ENCODE peak calls at places on chromosomes 2 and 18, in five cellular contexts. U is CD8-positive, alpha-beta T cell; N is H1; V is Panc1; D is lower lobe of right lung. Q is an unnamed sample.
A peak's percentile ranks its signal among the peaks of the same experiment; 100 is the strongest.

GRCh38 chr18:36114738-36115137 is 14.4 kb downstream of the SLC39A6 start:
- DNase-seq in U (no peak), N (no peak), V (no peak), D (no peak), Q (no peak)

GRCh38 chr2:96800762-96801463 is 15.2 kb upstream of the CNNM3 start:
- DNase-seq in U (peak; percentile 71), N (peak; percentile 89), V (no peak), D (peak; percentile 82), Q (peak; percentile 63)

GRCh38 chr2:45964226-45964841 is 312.9 kb downstream of the PRKCE start:
- DNase-seq in U (no peak), N (no peak), V (peak; percentile 97), D (peak; percentile 63), Q (no peak)

GRCh38 chr2:127673304-127674069 is 1.8 kb downstream of the LIMS2 start:
- DNase-seq in U (no peak), N (peak; percentile 46), V (no peak), D (no peak), Q (no peak)

GRCh38 chr2:39981877-39982276 is 202.8 kb upstream of the THUMPD2 start:
- DNase-seq in U (no peak), N (no peak), V (no peak), D (no peak), Q (no peak)

GRCh38 chr2:73262108-73262651 is 22.1 kb downstream of the FBXO41 start:
- DNase-seq in U (no peak), N (no peak), V (no peak), D (no peak), Q (no peak)

GRCh38 chr2:163077241-163077640 is 238.7 kb upstream of the KCNH7 start:
- DNase-seq in U (no peak), N (no peak), V (no peak), D (no peak), Q (no peak)

GRCh38 chr2:172985139-172985874 is 90.3 kb upstream of the MAP3K20 start:
- DNase-seq in U (no peak), N (no peak), V (no peak), D (peak; percentile 67), Q (no peak)

GRCh38 chr2:233096006-233096405 is 35.9 kb downstream of the INPP5D start:
- DNase-seq in U (no peak), N (no peak), V (no peak), D (no peak), Q (no peak)

GRCh38 chr2:203673933-203674332 is 32.5 kb upstream of the CD28 start:
- DNase-seq in U (no peak), N (no peak), V (no peak), D (no peak), Q (no peak)

GRCh38 chr2:238106698-238107524 is 6.8 kb downstream of the ESPNL start:
- DNase-seq in U (no peak), N (peak; percentile 75), V (no peak), D (peak; percentile 47), Q (no peak)

GRCh38 chr2:71631411-71631931 is 178.1 kb downstream of the DYSF start:
- DNase-seq in U (no peak), N (no peak), V (no peak), D (no peak), Q (no peak)

GRCh38 chr2:86002375-86002774 is 103.3 kb downstream of the POLR1A start:
- DNase-seq in U (no peak), N (no peak), V (no peak), D (no peak), Q (no peak)

GRCh38 chr2:33134086-33134763 is 187.5 kb downstream of the LTBP1 start:
- DNase-seq in U (no peak), N (no peak), V (peak; percentile 85), D (no peak), Q (no peak)

GRCh38 chr2:189411860-189412259 is 29.4 kb upstream of the WDR75 start:
- DNase-seq in U (no peak), N (no peak), V (no peak), D (no peak), Q (no peak)

GRCh38 chr2:25851740-25852503 is 26.4 kb downstream of the ASXL2 start:
- DNase-seq in U (peak; percentile 24), N (no peak), V (peak; percentile 81), D (no peak), Q (no peak)

GRCh38 chr18:77065221-77065981 is 67.2 kb downstream of the MBP start:
- DNase-seq in U (peak; percentile 53), N (no peak), V (peak; percentile 93), D (peak; percentile 86), Q (no peak)

GRCh38 chr2:82998770-82999169 is 1460.3 kb downstream of the SUCLG1 start:
- DNase-seq in U (no peak), N (no peak), V (no peak), D (no peak), Q (no peak)

GRCh38 chr2:24122356-24123211 is 550 bp downstream of the PFN4 start:
- DNase-seq in U (no peak), N (no peak), V (no peak), D (no peak), Q (no peak)

GRCh38 chr2:158099716-158100115 is 2.0 kb upstream of the UPP2 start:
- DNase-seq in U (no peak), N (no peak), V (no peak), D (no peak), Q (no peak)

GRCh38 chr2:218877331-218877730 is 3.3 kb upstream of the WNT10A start:
- DNase-seq in U (no peak), N (no peak), V (no peak), D (no peak), Q (no peak)

GRCh38 chr2:218878941-218879761 is 1.5 kb upstream of the WNT10A start:
- DNase-seq in U (no peak), N (no peak), V (no peak), D (no peak), Q (no peak)

GRCh38 chr2:218878486-218878885 is 2.2 kb upstream of the WNT10A start:
- DNase-seq in U (no peak), N (no peak), V (no peak), D (no peak), Q (no peak)

GRCh38 chr2:218876562-218877219 is 4.0 kb upstream of the WNT10A start:
- DNase-seq in U (peak; percentile 78), N (peak; percentile 90), V (peak; percentile 70), D (no peak), Q (no peak)

DNA sequence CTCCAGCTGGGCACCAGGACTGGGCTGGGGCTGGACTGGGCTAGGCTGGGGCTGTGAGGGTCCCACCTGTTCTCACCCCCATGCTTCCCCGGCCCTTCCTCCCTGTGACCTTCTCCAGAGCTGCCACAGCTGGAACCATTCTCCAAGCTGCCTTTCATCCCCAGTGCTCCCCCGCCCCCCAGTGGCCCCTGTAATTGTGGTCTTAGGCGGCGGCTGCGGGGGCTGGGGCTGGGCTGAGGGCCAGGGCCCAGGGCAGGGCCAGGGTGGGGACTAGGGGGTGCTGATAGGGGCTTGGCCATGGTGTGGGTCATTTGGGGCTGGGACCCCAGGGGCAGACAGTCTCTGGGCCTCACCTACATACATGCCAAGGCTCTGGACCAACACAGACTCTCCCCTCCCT is 2.8 kb upstream of the WNT10A start:
- DNase-seq in U (no peak), N (no peak), V (no peak), D (no peak), Q (no peak)
- H3K4me1 ChIP-seq in U (peaks cover 58% of the 10 kb centered on the region), N (peaks cover 19% of the 10 kb centered on the region), V (peaks cover 28% of the 10 kb centered on the region), D (peaks cover 22% of the 10 kb centered on the region), Q (peaks cover 9% of the 10 kb centered on the region)

GRCh38 chr2:70090706-70091334 is 3.5 kb downstream of the PCBP1 start:
- DNase-seq in U (no peak), N (no peak), V (no peak), D (no peak), Q (no peak)
- H3K4me3 ChIP-seq in U (no peak overlapping the region), N (no peak overlapping the region), V (no peak overlapping the region), D (no peak overlapping the region), Q (no peak overlapping the region)

GRCh38 chr2:136637402-136637801 is 127.9 kb upstream of the THSD7B start:
- DNase-seq in U (no peak), N (no peak), V (no peak), D (no peak), Q (no peak)
- H3K36me3 ChIP-seq in U (no peaks in the 10 kb centered on the region), N (no peaks in the 10 kb centered on the region), V (no peaks in the 10 kb centered on the region), D (no peaks in the 10 kb centered on the region), Q (no peaks in the 10 kb centered on the region)

DNA sequence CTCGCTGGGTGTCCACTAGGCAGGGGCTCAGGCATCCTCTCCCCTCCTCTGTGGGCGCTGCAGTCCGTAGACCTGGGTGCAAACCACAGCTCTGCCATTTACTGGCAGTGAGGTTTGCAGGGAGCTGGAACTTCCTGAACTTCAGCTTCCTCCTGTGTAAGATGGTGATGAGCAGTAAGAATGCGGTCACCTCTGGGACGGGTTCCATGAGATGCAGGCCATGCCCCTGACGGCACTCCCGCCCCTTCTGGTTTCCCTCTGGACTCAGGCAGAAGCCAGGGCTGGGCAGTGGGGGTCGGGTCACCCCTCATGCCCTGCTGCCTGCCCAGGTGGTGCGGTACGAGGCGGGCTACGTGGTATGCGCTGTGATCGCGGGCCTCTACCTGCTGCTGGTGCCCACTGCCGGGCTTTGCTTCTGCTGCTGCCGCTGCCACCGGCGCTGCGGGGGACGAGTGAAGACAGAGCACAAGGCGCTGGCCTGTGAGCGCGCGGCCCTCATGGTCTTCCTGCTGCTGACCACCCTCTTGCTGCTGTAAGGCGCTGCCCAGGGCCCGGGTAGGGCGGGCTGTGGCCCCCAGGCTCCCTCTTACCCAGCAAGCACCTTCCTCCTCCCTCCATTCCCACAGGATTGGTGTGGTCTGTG is 1.5 kb downstream of the PROM2 start:
- DNase-seq in U (no peak), N (no peak), V (no peak), D (peak; percentile 48), Q (no peak)
- H3K4me1 ChIP-seq in U (no peaks in the 10 kb centered on the region), N (no peaks in the 10 kb centered on the region), V (no peaks in the 10 kb centered on the region), D (no peaks in the 10 kb centered on the region), Q (peaks cover 18% of the 10 kb centered on the region)

DNA sequence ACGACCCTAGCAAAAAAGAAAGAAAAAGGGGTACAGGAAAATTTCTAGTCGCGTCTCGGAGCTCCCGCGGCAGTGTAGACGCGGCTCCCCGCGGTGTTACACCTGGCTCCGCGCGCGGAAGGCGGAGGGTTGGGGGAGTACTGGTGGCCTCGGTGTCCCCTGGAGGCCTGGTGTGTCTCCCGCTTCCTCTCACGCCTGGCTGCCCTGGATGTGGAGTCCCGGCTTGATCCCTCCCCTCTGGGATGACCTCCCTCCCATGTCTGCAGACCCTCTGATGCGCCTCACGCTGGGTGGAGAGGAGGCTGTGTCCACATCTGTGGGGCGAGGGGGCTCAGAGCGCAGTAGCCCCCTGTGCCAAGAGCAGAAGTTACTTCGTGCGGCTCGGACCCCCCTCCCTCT is 1.2 kb downstream of the KIF5C start:
- DNase-seq in U (no peak), N (peak; percentile 76), V (no peak), D (no peak), Q (no peak)
- H3K4me3 ChIP-seq in U (peak overlapping the region; percentile 50), N (peak overlapping the region; percentile 86), V (peak overlapping the region; percentile 22), D (peak overlapping the region; percentile 53), Q (peak overlapping the region; percentile 63)

Q was measured in iPS DF 6.9.